ENCODE peak calls at places on chromosomes 16 and 17, in seven cellular contexts. Q, J, K, B, T, F and S are unnamed samples.

GRCh38 chr17:78910885-78911284 is 7.9 kb upstream of the CEP295NL start:
- DNase-seq in Q (peak; percentile 33), K (no peak), F (no peak), T (no peak), J (no peak), B (no peak), S (no peak)

GRCh38 chr17:1915889-1916288 is 86.1 kb downstream of the RPA1 start:
- DNase-seq in Q (no peak), T (no peak), J (no peak), K (no peak), B (no peak), F (no peak), S (no peak)

GRCh38 chr16:73171380-73171779 is 123.5 kb upstream of the ZFHX3 start:
- DNase-seq in Q (no peak), J (no peak), T (no peak), K (no peak), B (no peak), F (no peak), S (no peak)

GRCh38 chr16:66512589-66513404 is 37.1 kb downstream of the TK2 start:
- DNase-seq in K (peak; percentile 87), Q (no peak), B (no peak), T (no peak), F (no peak), J (no peak), S (no peak)

GRCh38 chr17:64658931-64659330 is 3.2 kb downstream of the SMURF2 start:
- DNase-seq in F (no peak), T (no peak), K (peak; percentile 75), Q (no peak), B (no peak), J (no peak), S (no peak)

GRCh38 chr16:2835638-2836493 is 5.8 kb downstream of the ZG16B start:
- DNase-seq in J (no peak), T (peak; percentile 95), Q (no peak), B (no peak), K (peak; percentile 93), F (no peak), S (no peak)

GRCh38 chr17:57940217-57940616 is 15.0 kb downstream of the CUEDC1 start:
- DNase-seq in J (no peak), T (no peak), K (no peak), B (no peak), F (no peak), Q (peak; percentile 75), S (no peak)

GRCh38 chr17:10156579-10157488 is 41.6 kb downstream of the GAS7 start:
- DNase-seq in J (no peak), T (no peak), Q (no peak), K (no peak), B (no peak), F (no peak), S (no peak)

GRCh38 chr16:52586159-52586558 is 39.2 kb upstream of the TOX3 start:
- DNase-seq in J (no peak), K (no peak), T (no peak), F (no peak), B (no peak), Q (no peak), S (no peak)

GRCh38 chr17:2776589-2777241 is 19.5 kb upstream of the RAP1GAP2 start:
- DNase-seq in B (peak; percentile 85), J (no peak), F (no peak), K (no peak), T (no peak), Q (peak; percentile 63), S (no peak)

GRCh38 chr17:73824321-73824720 is 180.1 kb upstream of the SDK2 start:
- DNase-seq in T (no peak), K (no peak), J (no peak), Q (no peak), F (no peak), B (no peak), S (no peak)

GRCh38 chr17:45101883-45102811 is 30.2 kb downstream of the PLCD3 start:
- DNase-seq in B (no peak), F (no peak), T (no peak), J (no peak), Q (no peak), K (no peak), S (no peak)

GRCh38 chr16:57144027-57144426 is 41.8 kb downstream of the PSME3IP1 start:
- DNase-seq in Q (no peak), B (no peak), J (no peak), K (no peak), T (no peak), F (no peak), S (no peak)